ENCODE peak calls at places on chromosomes 12 and 14, in eight cellular contexts. One of them, this sample, is unnamed.

GRCh38 chr12:97560359-97560758 is 97.8 kb downstream of the RMST start:
- DNase-seq in AG20443: no peak
- DNase-seq in natural killer cell: no peak
- DNase-seq in astrocyte: no peak
- DNase-seq in cardiac muscle cell: no peak
- DNase-seq in hypothalamus: no peak
- DNase-seq in SHP77: no peak
- DNase-seq in dorsolateral prefrontal cortex: no peak
- DNase-seq in this sample: peak

GRCh38 chr14:89660183-89660582 is 243.2 kb upstream of the FOXN3 start:
- DNase-seq in astrocyte: peak
- DNase-seq in cardiac muscle cell: peak
- DNase-seq in AG20443: peak
- DNase-seq in dorsolateral prefrontal cortex: no peak
- DNase-seq in natural killer cell: no peak
- DNase-seq in SHP77: no peak
- DNase-seq in hypothalamus: no peak
- DNase-seq in this sample: no peak

GRCh38 chr12:91111366-91112321 is at the start of gene LUM:
- DNase-seq in cardiac muscle cell: peak
- DNase-seq in dorsolateral prefrontal cortex: no peak
- DNase-seq in hypothalamus: no peak
- DNase-seq in AG20443: peak
- DNase-seq in natural killer cell: no peak
- DNase-seq in astrocyte: peak
- DNase-seq in SHP77: peak
- DNase-seq in this sample: no peak

GRCh38 chr12:115388139-115388538 is 704.2 kb upstream of the TBX3 start:
- DNase-seq in natural killer cell: no peak
- DNase-seq in cardiac muscle cell: no peak
- DNase-seq in AG20443: no peak
- DNase-seq in SHP77: no peak
- DNase-seq in hypothalamus: no peak
- DNase-seq in astrocyte: no peak
- DNase-seq in dorsolateral prefrontal cortex: no peak
- DNase-seq in this sample: no peak

GRCh38 chr14:71322660-71323250 is 415.5 kb downstream of the PCNX1 start:
- DNase-seq in AG20443: peak
- DNase-seq in astrocyte: peak
- DNase-seq in dorsolateral prefrontal cortex: no peak
- DNase-seq in natural killer cell: no peak
- DNase-seq in hypothalamus: no peak
- DNase-seq in cardiac muscle cell: peak
- DNase-seq in SHP77: no peak
- DNase-seq in this sample: no peak

GRCh38 chr12:104769207-104769606 is 188.9 kb downstream of the SLC41A2 start:
- DNase-seq in cardiac muscle cell: no peak
- DNase-seq in dorsolateral prefrontal cortex: no peak
- DNase-seq in astrocyte: no peak
- DNase-seq in hypothalamus: no peak
- DNase-seq in AG20443: no peak
- DNase-seq in natural killer cell: no peak
- DNase-seq in SHP77: no peak
- DNase-seq in this sample: no peak

GRCh38 chr12:9951026-9951652 is 19.0 kb upstream of the CLEC2A start:
- DNase-seq in SHP77: no peak
- DNase-seq in natural killer cell: peak
- DNase-seq in AG20443: no peak
- DNase-seq in dorsolateral prefrontal cortex: no peak
- DNase-seq in astrocyte: no peak
- DNase-seq in cardiac muscle cell: no peak
- DNase-seq in hypothalamus: no peak
- DNase-seq in this sample: no peak

GRCh38 chr12:104006929-104007328 is 41.3 kb downstream of the TDG start:
- DNase-seq in natural killer cell: no peak
- DNase-seq in dorsolateral prefrontal cortex: no peak
- DNase-seq in hypothalamus: no peak
- DNase-seq in astrocyte: peak
- DNase-seq in AG20443: peak
- DNase-seq in cardiac muscle cell: no peak
- DNase-seq in SHP77: no peak
- DNase-seq in this sample: no peak

GRCh38 chr14:105430042-105430441 is 10.4 kb downstream of the MTA1 start:
- DNase-seq in hypothalamus: no peak
- DNase-seq in natural killer cell: no peak
- DNase-seq in AG20443: no peak
- DNase-seq in dorsolateral prefrontal cortex: no peak
- DNase-seq in astrocyte: no peak
- DNase-seq in cardiac muscle cell: no peak
- DNase-seq in SHP77: no peak
- DNase-seq in this sample: no peak

GRCh38 chr14:90692826-90693225 is 123.4 kb downstream of the TTC7B start:
- DNase-seq in SHP77: no peak
- DNase-seq in astrocyte: no peak
- DNase-seq in dorsolateral prefrontal cortex: no peak
- DNase-seq in natural killer cell: no peak
- DNase-seq in hypothalamus: no peak
- DNase-seq in cardiac muscle cell: no peak
- DNase-seq in AG20443: no peak
- DNase-seq in this sample: no peak

GRCh38 chr14:80213602-80214001 is 2.3 kb upstream of the DIO2 start:
- DNase-seq in dorsolateral prefrontal cortex: no peak
- DNase-seq in astrocyte: peak
- DNase-seq in natural killer cell: no peak
- DNase-seq in SHP77: peak
- DNase-seq in cardiac muscle cell: peak
- DNase-seq in AG20443: peak
- DNase-seq in hypothalamus: no peak
- DNase-seq in this sample: peak

GRCh38 chr12:121800694-121801600 is 2.9 kb upstream of the SETD1B start:
- DNase-seq in dorsolateral prefrontal cortex: peak
- DNase-seq in cardiac muscle cell: peak
- DNase-seq in hypothalamus: peak
- DNase-seq in astrocyte: peak
- DNase-seq in natural killer cell: peak
- DNase-seq in SHP77: no peak
- DNase-seq in AG20443: peak
- DNase-seq in this sample: no peak

GRCh38 chr12:75908961-75909699 is 122.4 kb downstream of the PHLDA1 start:
- DNase-seq in AG20443: peak
- DNase-seq in natural killer cell: no peak
- DNase-seq in cardiac muscle cell: no peak
- DNase-seq in astrocyte: peak
- DNase-seq in SHP77: peak
- DNase-seq in hypothalamus: no peak
- DNase-seq in dorsolateral prefrontal cortex: peak
- DNase-seq in this sample: peak

This sample was measured in NCI-H1930.